ENCODE peak calls at places on chromosomes 13 and 19, in seven cellular contexts. One of them, this sample, is unnamed.

GRCh38 chr19:46890423-46891170 is 29.8 kb downstream of the ARHGAP35 start:
- DNase-seq in esophagus muscularis mucosa: no peak
- DNase-seq in stomach: no peak
- DNase-seq in HL-60: no peak
- DNase-seq in GM23338: no peak
- DNase-seq in upper lobe of left lung: no peak
- DNase-seq in K562: no peak
- DNase-seq in this sample: no peak

GRCh38 chr13:31274345-31274870 is 74.6 kb downstream of the B3GLCT start:
- DNase-seq in esophagus muscularis mucosa: no peak
- DNase-seq in stomach: no peak
- DNase-seq in K562: no peak
- DNase-seq in upper lobe of left lung: no peak
- DNase-seq in HL-60: no peak
- DNase-seq in GM23338: no peak
- DNase-seq in this sample: no peak

GRCh38 chr13:69828527-69828926 is 279.1 kb upstream of the ATXN8OS start:
- DNase-seq in upper lobe of left lung: no peak
- DNase-seq in esophagus muscularis mucosa: no peak
- DNase-seq in HL-60: no peak
- DNase-seq in GM23338: no peak
- DNase-seq in stomach: no peak
- DNase-seq in K562: no peak
- DNase-seq in this sample: no peak

GRCh38 chr19:18590273-18591272 is 2.0 kb downstream of the REX1BD start:
- DNase-seq in HL-60: no peak
- DNase-seq in GM23338: peak
- DNase-seq in upper lobe of left lung: no peak
- DNase-seq in K562: peak
- DNase-seq in esophagus muscularis mucosa: no peak
- DNase-seq in stomach: no peak
- DNase-seq in this sample: no peak

GRCh38 chr13:101514695-101515275 is 62.3 kb downstream of the ITGBL1 start:
- DNase-seq in HL-60: peak
- DNase-seq in GM23338: peak
- DNase-seq in stomach: no peak
- DNase-seq in esophagus muscularis mucosa: no peak
- DNase-seq in upper lobe of left lung: no peak
- DNase-seq in K562: peak
- DNase-seq in this sample: no peak

GRCh38 chr19:37931941-37932655 is 25.1 kb downstream of the SIPA1L3 start:
- DNase-seq in K562: no peak
- DNase-seq in esophagus muscularis mucosa: no peak
- DNase-seq in GM23338: peak
- DNase-seq in HL-60: peak
- DNase-seq in stomach: peak
- DNase-seq in upper lobe of left lung: peak
- DNase-seq in this sample: peak

GRCh38 chr19:45882652-45883585 is 3.0 kb downstream of the IRF2BP1 start:
- DNase-seq in esophagus muscularis mucosa: peak
- DNase-seq in upper lobe of left lung: peak
- DNase-seq in stomach: peak
- DNase-seq in GM23338: peak
- DNase-seq in K562: peak
- DNase-seq in HL-60: peak
- DNase-seq in this sample: peak

GRCh38 chr19:54345938-54346386 is 7.0 kb upstream of the LILRA4 start:
- DNase-seq in K562: no peak
- DNase-seq in esophagus muscularis mucosa: no peak
- DNase-seq in upper lobe of left lung: no peak
- DNase-seq in HL-60: no peak
- DNase-seq in GM23338: no peak
- DNase-seq in stomach: no peak
- DNase-seq in this sample: no peak

GRCh38 chr13:48040059-48040458 is 2.5 kb downstream of the NUDT15 start:
- DNase-seq in GM23338: no peak
- DNase-seq in upper lobe of left lung: no peak
- DNase-seq in HL-60: no peak
- DNase-seq in esophagus muscularis mucosa: no peak
- DNase-seq in stomach: no peak
- DNase-seq in K562: no peak
- DNase-seq in this sample: no peak

DNA sequence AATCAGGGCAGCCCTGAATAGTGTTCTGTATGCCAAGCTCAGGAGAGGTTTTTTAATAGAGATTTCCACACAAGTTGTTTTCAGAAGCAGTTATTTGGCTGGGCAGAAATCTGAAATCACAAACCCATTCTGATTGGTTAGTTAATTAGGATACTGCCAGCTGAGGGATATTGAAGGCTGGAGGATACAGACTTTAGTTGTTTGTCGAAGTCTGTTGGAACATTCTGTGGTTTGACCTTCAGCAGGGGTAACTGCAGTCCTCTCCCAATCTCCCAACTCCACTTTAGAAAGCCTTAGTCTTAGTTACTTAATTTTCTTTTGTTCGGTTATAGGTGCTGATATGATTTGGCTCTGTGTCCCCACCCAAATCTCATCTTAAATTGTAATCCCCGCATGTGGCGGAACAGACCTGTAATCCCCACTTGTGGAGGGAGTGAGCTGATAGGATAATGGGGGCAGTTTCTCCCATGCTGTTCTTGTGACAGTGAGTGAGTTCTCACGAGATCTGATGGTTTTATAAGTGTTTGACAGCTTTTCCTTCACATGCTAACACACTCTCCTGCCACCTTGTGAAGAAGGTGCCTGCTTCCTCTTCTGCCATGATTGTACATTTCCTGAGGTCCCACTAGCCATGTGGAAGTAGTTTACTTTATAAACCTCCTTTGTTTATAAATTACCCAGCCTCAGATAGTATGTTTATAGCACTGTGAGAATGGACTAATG is 169.2 kb downstream of the GPC5 start:
- DNase-seq in K562: no peak
- DNase-seq in esophagus muscularis mucosa: no peak
- DNase-seq in GM23338: no peak
- DNase-seq in upper lobe of left lung: no peak
- DNase-seq in stomach: no peak
- DNase-seq in HL-60: no peak
- DNase-seq in this sample: no peak
- TF ChIP-seq POLR2AphosphoS5 in K562: no peak
- TF ChIP-seq POLR2AphosphoS5 in esophagus muscularis mucosa: no peak
- TF ChIP-seq POLR2AphosphoS5 in GM23338: no peak
- TF ChIP-seq POLR2AphosphoS5 in upper lobe of left lung: no peak
- TF ChIP-seq POLR2AphosphoS5 in stomach: no peak
- TF ChIP-seq POLR2AphosphoS5 in HL-60: no peak
- TF ChIP-seq POLR2AphosphoS5 in this sample: no peak

GRCh38 chr13:110396476-110396875 is 89.4 kb downstream of the COL4A2 start:
- DNase-seq in esophagus muscularis mucosa: no peak
- DNase-seq in K562: no peak
- DNase-seq in stomach: no peak
- DNase-seq in upper lobe of left lung: no peak
- DNase-seq in GM23338: no peak
- DNase-seq in HL-60: no peak
- DNase-seq in this sample: no peak

GRCh38 chr13:110398564-110399507 is 91.8 kb downstream of the COL4A2 start:
- DNase-seq in GM23338: no peak
- DNase-seq in stomach: no peak
- DNase-seq in HL-60: no peak
- DNase-seq in upper lobe of left lung: no peak
- DNase-seq in K562: no peak
- DNase-seq in esophagus muscularis mucosa: no peak
- DNase-seq in this sample: no peak

GRCh38 chr13:110399801-110400200 is 92.7 kb downstream of the COL4A2 start:
- DNase-seq in GM23338: no peak
- DNase-seq in esophagus muscularis mucosa: no peak
- DNase-seq in stomach: no peak
- DNase-seq in HL-60: no peak
- DNase-seq in upper lobe of left lung: no peak
- DNase-seq in K562: no peak
- DNase-seq in this sample: no peak

GRCh38 chr13:110396913-110397379 is 89.9 kb downstream of the COL4A2 start:
- DNase-seq in stomach: peak
- DNase-seq in upper lobe of left lung: peak
- DNase-seq in K562: no peak
- DNase-seq in esophagus muscularis mucosa: peak
- DNase-seq in GM23338: no peak
- DNase-seq in HL-60: no peak
- DNase-seq in this sample: no peak

GRCh38 chr13:110397445-110397844 is 90.4 kb downstream of the COL4A2 start:
- DNase-seq in upper lobe of left lung: no peak
- DNase-seq in stomach: no peak
- DNase-seq in GM23338: no peak
- DNase-seq in esophagus muscularis mucosa: no peak
- DNase-seq in HL-60: no peak
- DNase-seq in K562: no peak
- DNase-seq in this sample: no peak
- H3K4me3 ChIP-seq in upper lobe of left lung: no peak
- H3K4me3 ChIP-seq in stomach: peak
- H3K4me3 ChIP-seq in GM23338: no peak
- H3K4me3 ChIP-seq in esophagus muscularis mucosa: peak
- H3K4me3 ChIP-seq in HL-60: no peak
- H3K4me3 ChIP-seq in K562: no peak
- H3K4me3 ChIP-seq in this sample: no peak

GRCh38 chr13:106533101-106533939 is 2.1 kb downstream of the EFNB2 start:
- DNase-seq in K562: no peak
- DNase-seq in stomach: peak
- DNase-seq in upper lobe of left lung: peak
- DNase-seq in GM23338: peak
- DNase-seq in HL-60: no peak
- DNase-seq in esophagus muscularis mucosa: no peak
- DNase-seq in this sample: peak
- TF ChIP-seq POLR2AphosphoS5 in K562: no peak
- TF ChIP-seq POLR2AphosphoS5 in stomach: peak
- TF ChIP-seq POLR2AphosphoS5 in upper lobe of left lung: no peak
- TF ChIP-seq POLR2AphosphoS5 in GM23338: no peak
- TF ChIP-seq POLR2AphosphoS5 in HL-60: no peak
- TF ChIP-seq POLR2AphosphoS5 in esophagus muscularis mucosa: peak
- TF ChIP-seq POLR2AphosphoS5 in this sample: no peak

GRCh38 chr13:99304541-99304940 is 2.7 kb downstream of the GPR183 start:
- DNase-seq in GM23338: no peak
- DNase-seq in upper lobe of left lung: no peak
- DNase-seq in stomach: no peak
- DNase-seq in HL-60: no peak
- DNase-seq in esophagus muscularis mucosa: no peak
- DNase-seq in K562: no peak
- DNase-seq in this sample: no peak
- H3K4me3 ChIP-seq in GM23338: no peak
- H3K4me3 ChIP-seq in upper lobe of left lung: peak
- H3K4me3 ChIP-seq in stomach: no peak
- H3K4me3 ChIP-seq in HL-60: peak
- H3K4me3 ChIP-seq in esophagus muscularis mucosa: no peak
- H3K4me3 ChIP-seq in K562: no peak
- H3K4me3 ChIP-seq in this sample: peak

DNA sequence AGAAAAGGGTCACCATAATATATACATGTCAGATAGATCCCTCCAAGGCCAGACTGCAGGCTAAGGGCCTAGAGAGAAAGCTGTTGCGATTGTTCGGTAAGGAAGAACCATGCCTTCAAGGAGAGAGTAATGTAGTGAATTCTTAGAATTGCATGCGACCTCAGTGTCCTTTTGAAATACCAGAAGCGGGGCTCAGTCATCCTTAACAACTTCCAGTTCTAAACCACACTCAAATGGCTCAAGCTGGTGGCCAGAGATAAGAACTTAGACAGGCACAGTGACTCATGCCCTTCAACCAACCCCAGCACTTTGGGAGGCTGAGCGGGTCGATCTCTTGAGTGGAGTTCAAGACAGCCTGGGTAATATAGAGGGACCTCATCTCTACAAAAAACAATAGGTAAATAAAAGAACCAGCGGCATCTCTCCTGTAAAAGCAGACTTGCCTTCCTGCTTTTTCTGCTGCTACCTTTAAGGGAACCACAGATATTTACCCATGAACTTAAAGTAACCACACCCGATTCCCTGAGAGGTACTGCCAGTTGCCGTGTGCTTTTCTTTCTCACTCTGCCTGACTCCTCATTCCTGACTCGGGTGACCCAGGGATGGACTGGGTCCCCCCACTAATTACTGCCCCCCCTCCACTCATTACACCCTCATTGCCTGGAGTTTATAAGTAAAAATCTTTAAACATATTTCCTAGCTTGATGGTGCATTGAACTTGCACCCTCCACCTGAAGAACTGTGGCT is 15.4 kb upstream of the SIGLEC6 start:
- DNase-seq in HL-60: peak
- DNase-seq in esophagus muscularis mucosa: no peak
- DNase-seq in GM23338: no peak
- DNase-seq in stomach: no peak
- DNase-seq in upper lobe of left lung: no peak
- DNase-seq in K562: peak
- DNase-seq in this sample: no peak
- TF ChIP-seq POLR2AphosphoS5 in HL-60: peak
- TF ChIP-seq POLR2AphosphoS5 in esophagus muscularis mucosa: no peak
- TF ChIP-seq POLR2AphosphoS5 in GM23338: no peak
- TF ChIP-seq POLR2AphosphoS5 in stomach: no peak
- TF ChIP-seq POLR2AphosphoS5 in upper lobe of left lung: no peak
- TF ChIP-seq POLR2AphosphoS5 in K562: peak
- TF ChIP-seq POLR2AphosphoS5 in this sample: no peak